ENCODE peak calls at places on chromosome 18, in ten cellular contexts. B is coronary artery, K is right lobe of liver, R is astrocyte of the spinal cord, U is A549, Z is mammary epithelial cell, F is MM.1S, J is HFFc6, C is psoas muscle, V is lower leg skin. H is an unnamed sample.

GRCh38 chr18:36298113-36298701 is 694 bp downstream of the FHOD3 start:
- DNase-seq in B (no peak), K (no peak), R (no peak), U (no peak), Z (no peak), F (no peak), J (no peak), C (peak), V (no peak), H (peak)

GRCh38 chr18:73458186-73458964 is 590.6 kb upstream of the NETO1 start:
- DNase-seq in B (no peak), K (no peak), R (no peak), U (no peak), Z (no peak), F (no peak), J (peak), C (no peak), V (no peak), H (no peak)

GRCh38 chr18:33733376-33733775 is 155.4 kb downstream of the ASXL3 start:
- DNase-seq in B (no peak), K (no peak), R (no peak), U (no peak), Z (no peak), F (no peak), J (no peak), C (no peak), V (no peak), H (no peak)

GRCh38 chr18:7904529-7904928 is 337.4 kb downstream of the PTPRM start:
- DNase-seq in B (no peak), K (no peak), R (peak), U (no peak), Z (peak), F (no peak), J (peak), C (no peak), V (no peak), H (no peak)

GRCh38 chr18:76005632-76006031 is 489.4 kb downstream of the ZNF516 start:
- DNase-seq in B (no peak), K (no peak), R (no peak), U (no peak), Z (no peak), F (no peak), J (no peak), C (no peak), V (no peak), H (no peak)

GRCh38 chr18:3624818-3625716 is 175.1 kb downstream of the TGIF1 start:
- DNase-seq in B (no peak), K (no peak), R (peak), U (peak), Z (peak), F (no peak), J (peak), C (no peak), V (no peak), H (no peak)

GRCh38 chr18:8751692-8752091 is 46.3 kb downstream of the MTCL1 start:
- DNase-seq in B (peak), K (no peak), R (no peak), U (no peak), Z (no peak), F (no peak), J (no peak), C (no peak), V (no peak), H (no peak)

GRCh38 chr18:71028285-71028762 is 739.5 kb downstream of the SOCS6 start:
- DNase-seq in B (no peak), K (no peak), R (no peak), U (no peak), Z (no peak), F (no peak), J (no peak), C (peak), V (no peak), H (no peak)

GRCh38 chr18:27780061-27780740 is 396.7 kb downstream of the CDH2 start:
- DNase-seq in B (no peak), K (no peak), R (peak), U (no peak), Z (no peak), F (no peak), J (peak), C (no peak), V (no peak), H (no peak)

GRCh38 chr18:23689031-23689615 is at the start of gene LAMA3:
- DNase-seq in B (peak), K (peak), R (peak), U (peak), Z (peak), F (peak), J (peak), C (peak), V (peak), H (peak)

GRCh38 chr18:54224379-54225014 is at the start of gene MBD2:
- DNase-seq in B (peak), K (peak), R (peak), U (peak), Z (peak), F (peak), J (peak), C (peak), V (peak), H (peak)

GRCh38 chr18:627211-627610 is 30.2 kb upstream of the TYMS start:
- DNase-seq in B (no peak), K (no peak), R (no peak), U (no peak), Z (no peak), F (no peak), J (no peak), C (no peak), V (no peak), H (no peak)

GRCh38 chr18:13566941-13567762 is 159.2 kb downstream of the FAM210A start:
- DNase-seq in B (peak), K (peak), R (peak), U (no peak), Z (peak), F (peak), J (no peak), C (peak), V (no peak), H (no peak)

GRCh38 chr18:49811151-49811938 is 2.0 kb downstream of the ACAA2 start:
- DNase-seq in B (no peak), K (no peak), R (no peak), U (no peak), Z (no peak), F (no peak), J (no peak), C (no peak), V (no peak), H (no peak)

DNA sequence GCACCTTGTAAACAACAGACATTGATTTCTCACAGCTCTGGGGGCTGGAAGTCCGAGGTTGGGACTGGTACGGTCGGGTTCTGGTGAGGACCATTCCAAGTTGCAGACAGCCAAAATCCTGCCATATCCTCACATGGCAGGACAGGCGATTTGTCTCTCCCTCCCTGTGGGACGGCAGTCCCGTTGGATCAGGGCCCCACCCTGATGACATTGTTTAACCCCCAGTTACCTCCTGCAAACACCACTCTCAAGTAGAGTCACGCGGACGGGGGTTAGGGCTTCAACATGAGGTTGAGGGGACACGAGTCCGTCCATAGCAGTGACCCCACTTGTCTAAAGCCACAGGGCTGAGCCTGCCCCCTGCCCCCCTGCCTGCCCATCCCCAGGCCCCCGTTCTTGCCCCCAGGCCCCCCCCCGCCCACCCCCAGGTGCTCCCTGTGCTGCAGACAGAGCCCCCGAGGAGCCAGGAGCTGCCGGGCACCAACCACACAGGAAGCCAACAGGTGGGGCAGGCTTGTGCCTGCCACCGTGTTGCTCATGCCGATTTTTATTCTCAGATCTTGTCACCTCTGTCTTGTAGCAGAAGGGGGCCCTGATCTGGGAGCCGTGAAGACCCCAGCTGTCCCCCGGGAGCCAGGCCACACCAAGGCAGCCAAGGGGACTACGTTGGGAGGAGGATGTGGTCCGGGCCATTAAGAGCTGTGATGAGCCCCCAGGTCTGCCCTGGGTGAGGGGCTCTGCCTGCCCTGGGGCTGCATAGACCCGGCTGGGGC is 82.2 kb downstream of the NFATC1 start:
- DNase-seq in B (no peak), K (peak), R (no peak), U (no peak), Z (no peak), F (no peak), J (no peak), C (peak), V (no peak), H (no peak)
- TF ChIP-seq CTCF in B (no peak), K (no peak), R (no peak), U (no peak), Z (no peak), F (no peak), J (no peak), C (no peak), V (no peak), H (no peak)

GRCh38 chr18:22408059-22408458 is 9.7 kb downstream of the CTAGE1 start:
- DNase-seq in B (no peak), K (no peak), R (no peak), U (no peak), Z (no peak), F (no peak), J (no peak), C (no peak), V (no peak), H (no peak)
- TF ChIP-seq CTCF in B (no peak), K (no peak), R (peak), U (no peak), Z (no peak), F (no peak), J (peak), C (no peak), V (no peak), H (no peak)

GRCh38 chr18:74546751-74547530 is 12.6 kb downstream of the CNDP1 start:
- DNase-seq in B (no peak), K (no peak), R (peak), U (no peak), Z (peak), F (no peak), J (peak), C (peak), V (no peak), H (no peak)
- TF ChIP-seq CTCF in B (no peak), K (no peak), R (no peak), U (no peak), Z (no peak), F (no peak), J (no peak), C (no peak), V (no peak), H (no peak)

GRCh38 chr18:55345103-55345950 is 242.7 kb downstream of the TCF4 start:
- DNase-seq in B (no peak), K (no peak), R (no peak), U (no peak), Z (no peak), F (no peak), J (no peak), C (no peak), V (no peak), H (no peak)

GRCh38 chr18:55340998-55341397 is 247.0 kb downstream of the TCF4 start:
- DNase-seq in B (no peak), K (no peak), R (no peak), U (no peak), Z (no peak), F (no peak), J (no peak), C (no peak), V (no peak), H (no peak)

GRCh38 chr18:55346387-55346786 is 241.6 kb downstream of the TCF4 start:
- DNase-seq in B (no peak), K (no peak), R (no peak), U (no peak), Z (no peak), F (no peak), J (no peak), C (no peak), V (no peak), H (no peak)

GRCh38 chr18:55339990-55340389 is 248.0 kb downstream of the TCF4 start:
- DNase-seq in B (no peak), K (no peak), R (no peak), U (no peak), Z (no peak), F (no peak), J (no peak), C (no peak), V (no peak), H (no peak)

GRCh38 chr18:55343396-55344073 is 244.5 kb downstream of the TCF4 start:
- DNase-seq in B (no peak), K (no peak), R (peak), U (no peak), Z (peak), F (peak), J (peak), C (no peak), V (no peak), H (no peak)
- TF ChIP-seq CTCF in B (no peak), K (peak), R (peak), U (peak), Z (peak), F (peak), J (peak), C (peak), V (no peak), H (peak)

GRCh38 chr18:59730896-59731295 is 33.7 kb upstream of the CCBE1 start:
- DNase-seq in B (no peak), K (no peak), R (no peak), U (no peak), Z (no peak), F (no peak), J (no peak), C (no peak), V (no peak), H (no peak)
- TF ChIP-seq CTCF in B (no peak), K (no peak), R (no peak), U (no peak), Z (no peak), F (no peak), J (no peak), C (no peak), V (no peak), H (no peak)

GRCh38 chr18:2135309-2135708 is 436.0 kb downstream of the METTL4 start:
- DNase-seq in B (no peak), K (no peak), R (no peak), U (no peak), Z (no peak), F (no peak), J (no peak), C (no peak), V (no peak), H (no peak)
- TF ChIP-seq CTCF in B (no peak), K (no peak), R (no peak), U (no peak), Z (no peak), F (no peak), J (no peak), C (no peak), V (no peak), H (no peak)

GRCh38 chr18:58452392-58453166 is 176.3 kb downstream of the ALPK2 start:
- DNase-seq in B (no peak), K (peak), R (no peak), U (no peak), Z (no peak), F (no peak), J (no peak), C (no peak), V (no peak), H (no peak)
- TF ChIP-seq CTCF in B (no peak), K (peak), R (no peak), U (peak), Z (no peak), F (no peak), J (no peak), C (no peak), V (no peak), H (no peak)

GRCh38 chr18:77155031-77155430 is 22.4 kb upstream of the MBP start:
- DNase-seq in B (no peak), K (no peak), R (no peak), U (no peak), Z (no peak), F (no peak), J (no peak), C (no peak), V (no peak), H (no peak)

GRCh38 chr18:77161954-77162353 is 29.4 kb upstream of the MBP start:
- DNase-seq in B (no peak), K (no peak), R (no peak), U (no peak), Z (peak), F (no peak), J (no peak), C (no peak), V (no peak), H (no peak)

GRCh38 chr18:77162580-77162979 is 30.0 kb upstream of the MBP start:
- DNase-seq in B (no peak), K (no peak), R (no peak), U (no peak), Z (no peak), F (no peak), J (no peak), C (no peak), V (no peak), H (no peak)

GRCh38 chr18:77160515-77160914 is 27.9 kb upstream of the MBP start:
- DNase-seq in B (no peak), K (no peak), R (no peak), U (no peak), Z (no peak), F (no peak), J (no peak), C (no peak), V (no peak), H (no peak)

DNA sequence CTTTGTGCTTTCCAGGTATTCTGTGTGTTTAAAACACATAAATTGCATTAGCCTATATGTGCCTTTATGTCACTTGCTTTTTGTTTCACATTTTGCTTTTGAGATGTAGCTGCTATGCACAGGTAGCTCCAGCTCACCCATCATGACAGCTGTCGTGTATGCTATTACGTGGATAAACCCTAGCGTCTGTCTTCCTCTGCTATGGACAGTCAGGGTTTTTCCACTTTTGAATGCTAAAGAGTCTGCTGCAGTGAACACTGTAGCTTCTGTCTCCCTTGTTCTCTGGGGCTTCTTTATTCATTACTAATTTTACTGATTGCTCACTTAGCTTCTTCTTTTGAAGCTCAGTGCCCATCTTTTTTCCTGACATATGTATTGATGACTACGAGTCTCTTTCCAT is 24.7 kb upstream of the MBP start:
- DNase-seq in B (no peak), K (no peak), R (no peak), U (no peak), Z (no peak), F (no peak), J (no peak), C (no peak), V (no peak), H (no peak)
- TF ChIP-seq CTCF in B (no peak), K (no peak), R (no peak), U (no peak), Z (no peak), F (no peak), J (no peak), C (no peak), V (no peak), H (no peak)

H was measured in progenitor cell of endocrine pancreas.